ENCODE peak calls at places on chromosomes 5 and 9, in nine cellular contexts. Q, K, L, W, G, C, B, H and E are unnamed samples.

GRCh38 chr9:89502038-89502601 is 4.2 kb upstream of the SEMA4D start:
- DNase-seq in H (no peak), W (no peak), Q (peak; percentile 87), K (peak; percentile 91), C (no peak), G (no peak), B (no peak), L (peak; percentile 77), E (no peak)

GRCh38 chr5:106818552-106818951 is 852.2 kb downstream of the EFNA5 start:
- DNase-seq in H (no peak), K (no peak), Q (no peak), L (no peak), G (no peak), B (no peak), W (no peak), C (no peak), E (no peak)

GRCh38 chr5:170284231-170284630 is 13.3 kb downstream of the LCP2 start:
- DNase-seq in L (no peak), Q (no peak), G (no peak), W (no peak), B (no peak), C (no peak), H (no peak), K (no peak), E (no peak)

GRCh38 chr5:98755406-98755805 is 18.1 kb upstream of the RGMB start:
- DNase-seq in G (no peak), K (no peak), L (no peak), Q (no peak), B (no peak), C (no peak), W (no peak), H (peak; percentile 43), E (no peak)

GRCh38 chr5:108881133-108881532 is 133.4 kb downstream of the FER start:
- DNase-seq in Q (no peak), C (no peak), K (no peak), G (no peak), H (no peak), W (no peak), B (no peak), L (no peak), E (no peak)

GRCh38 chr5:91162534-91163381 is 220.4 kb downstream of the ARRDC3 start:
- DNase-seq in C (peak; percentile 25), B (peak; percentile 37), Q (no peak), G (no peak), H (peak; percentile 92), W (no peak), K (peak; percentile 88), L (peak; percentile 83), E (peak; percentile 48)

GRCh38 chr5:154143121-154143725 is 47.3 kb upstream of the GALNT10 start:
- DNase-seq in G (no peak), C (no peak), W (no peak), B (no peak), Q (no peak), L (no peak), K (no peak), H (no peak), E (no peak)

GRCh38 chr5:116421080-116421629 is 153.5 kb downstream of the SEMA6A start:
- DNase-seq in G (no peak), H (no peak), K (no peak), B (no peak), Q (no peak), W (no peak), L (no peak), C (no peak), E (no peak)

GRCh38 chr5:38157024-38157423 is 101.3 kb upstream of the EGFLAM start:
- DNase-seq in B (no peak), Q (no peak), G (no peak), L (no peak), H (no peak), K (no peak), C (no peak), W (no peak), E (no peak)

GRCh38 chr5:63961598-63962161 is 565 bp downstream of the HTR1A start:
- DNase-seq in L (no peak), K (no peak), W (peak; percentile 31), Q (no peak), C (no peak), G (no peak), H (no peak), B (no peak), E (no peak)

GRCh38 chr5:35852084-35852734 is 4.5 kb upstream of the IL7R start:
- DNase-seq in L (peak; percentile 78), K (peak; percentile 59), B (no peak), Q (no peak), W (no peak), C (no peak), H (no peak), G (no peak), E (no peak)

GRCh38 chr9:98227883-98228282 is 27.6 kb downstream of the TBC1D2 start:
- DNase-seq in G (no peak), K (no peak), C (no peak), B (no peak), Q (no peak), H (no peak), L (no peak), W (no peak), E (no peak)

GRCh38 chr5:139354186-139354585 is 12.5 kb downstream of the PAIP2 start:
- DNase-seq in W (no peak), K (no peak), Q (no peak), C (no peak), L (no peak), B (no peak), H (no peak), G (no peak), E (no peak)

GRCh38 chr5:104186100-104186499 is 623.5 kb upstream of the NUDT12 start:
- DNase-seq in W (no peak), H (peak; percentile 5), B (no peak), Q (no peak), C (no peak), L (no peak), G (no peak), K (no peak), E (no peak)

GRCh38 chr9:93655621-93656425 is 79.4 kb downstream of the PHF2 start:
- DNase-seq in H (no peak), C (no peak), G (no peak), B (no peak), W (no peak), Q (no peak), L (peak; percentile 41), K (no peak), E (no peak)